ENCODE peak calls at places on chromosomes 11 and 22, in seven cellular contexts. L is A549, O is left ventricle myocardium inferior, J is choroid plexus epithelial cell, R is colonic mucosa, Z is HFF-Myc, V is mammary epithelial cell. B is an unnamed sample.

GRCh38 chr11:63745304-63746170 is 23.0 kb downstream of the ZFTA start:
- DNase-seq in V (no peak), J (no peak), L (no peak), R (no peak), O (no peak), Z (no peak), B (no peak)

GRCh38 chr11:113859665-113860064 is 15.7 kb downstream of the USP28 start:
- DNase-seq in R (no peak), V (peak), L (no peak), J (peak), O (no peak), Z (no peak), B (no peak)

GRCh38 chr11:28679795-28680194 is 571.6 kb downstream of the METTL15 start:
- DNase-seq in J (peak), Z (no peak), O (no peak), R (no peak), V (no peak), L (no peak), B (no peak)

GRCh38 chr22:27397948-27398330 is 403.6 kb downstream of the MN1 start:
- DNase-seq in J (peak), V (no peak), O (peak), Z (no peak), R (peak), L (no peak), B (no peak)

GRCh38 chr22:23068832-23069385 is 1.4 kb upstream of the GNAZ start:
- DNase-seq in L (no peak), Z (no peak), V (no peak), J (no peak), O (no peak), R (no peak), B (no peak)

GRCh38 chr11:67466962-67467771 is 1.9 kb downstream of the TMEM134 start:
- DNase-seq in V (no peak), L (no peak), O (no peak), R (no peak), Z (no peak), J (no peak), B (no peak)

GRCh38 chr22:37289156-37289735 is 6.9 kb downstream of the CYTH4 start:
- DNase-seq in R (no peak), J (no peak), L (no peak), Z (no peak), O (no peak), V (no peak), B (no peak)

GRCh38 chr11:69703711-69704507 is at the start of gene FGF19:
- DNase-seq in Z (no peak), J (no peak), O (no peak), V (peak), R (no peak), L (peak), B (no peak)

GRCh38 chr11:75659836-75660235 is 9.0 kb downstream of the MAP6 start:
- DNase-seq in R (no peak), O (no peak), V (no peak), Z (no peak), J (no peak), L (no peak), B (no peak)

GRCh38 chr11:33910261-33910959 is 18.5 kb upstream of the LMO2 start:
- DNase-seq in O (no peak), R (no peak), L (no peak), Z (no peak), V (no peak), J (no peak), B (no peak)

GRCh38 chr22:31075961-31076360 is 5.2 kb upstream of the SMTN start:
- DNase-seq in O (peak), Z (no peak), R (peak), L (no peak), J (peak), V (no peak), B (no peak)

GRCh38 chr11:101441747-101442146 is 142.1 kb downstream of the TRPC6 start:
- DNase-seq in L (no peak), R (no peak), V (no peak), O (peak), Z (no peak), J (no peak), B (no peak)

GRCh38 chr11:57427692-57428082 is 766 bp upstream of the SLC43A3 start:
- DNase-seq in Z (no peak), V (no peak), O (peak), R (peak), L (no peak), J (no peak), B (no peak)

GRCh38 chr11:7548659-7549283 is 35.0 kb downstream of the PPFIBP2 start:
- DNase-seq in O (no peak), R (peak), V (no peak), J (no peak), Z (no peak), L (no peak), B (no peak)

GRCh38 chr11:3662856-3663255 is 8.3 kb downstream of the CHRNA10 start:
- DNase-seq in Z (no peak), J (no peak), R (no peak), L (no peak), V (no peak), O (no peak), B (no peak)

GRCh38 chr11:27282141-27282590 is 80.8 kb downstream of the CCDC34 start:
- DNase-seq in L (no peak), O (peak), V (no peak), R (no peak), J (peak), Z (peak), B (no peak)

GRCh38 chr11:126466288-126467045 is 111.0 kb downstream of the ST3GAL4 start:
- DNase-seq in V (no peak), L (no peak), J (no peak), O (no peak), Z (no peak), R (no peak), B (no peak)

GRCh38 chr11:126467046-126467370 is 111.5 kb downstream of the ST3GAL4 start:
- DNase-seq in R (no peak), O (no peak), Z (no peak), L (no peak), J (no peak), V (no peak), B (no peak)

GRCh38 chr11:126469308-126469707 is 113.8 kb downstream of the ST3GAL4 start:
- DNase-seq in R (no peak), V (no peak), L (no peak), O (no peak), J (no peak), Z (no peak), B (no peak)

GRCh38 chr11:126467471-126467870 is 112.0 kb downstream of the ST3GAL4 start:
- DNase-seq in J (no peak), Z (no peak), V (no peak), L (no peak), R (no peak), O (no peak), B (no peak)

DNA sequence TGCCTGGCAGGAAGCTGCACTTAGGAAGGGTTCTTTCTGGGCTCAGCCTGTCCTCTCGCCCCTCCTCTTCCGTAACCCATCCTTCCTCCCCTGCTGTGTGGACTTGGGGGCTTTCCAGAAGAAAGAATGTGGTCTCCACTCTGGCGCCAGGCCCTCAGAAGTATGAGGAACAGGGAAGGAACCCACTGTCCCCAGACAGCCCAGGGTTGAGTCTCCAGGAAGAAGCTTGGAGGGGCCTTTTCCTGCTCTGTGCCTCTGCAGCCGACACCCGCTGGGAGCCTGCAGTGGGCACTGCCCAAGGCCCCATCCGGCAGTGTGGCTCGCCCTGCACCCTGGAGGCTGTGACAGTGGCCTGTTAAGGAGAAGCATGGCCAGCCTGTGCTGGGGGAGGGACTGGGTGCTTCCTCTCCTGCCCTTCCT is 112.6 kb downstream of the ST3GAL4 start:
- DNase-seq in L (no peak), Z (no peak), O (peak), J (peak), V (no peak), R (no peak), B (no peak)
- H3K4me3 ChIP-seq in L (no peak), Z (no peak), O (no peak), J (no peak), V (no peak), R (no peak), B (no peak)

DNA sequence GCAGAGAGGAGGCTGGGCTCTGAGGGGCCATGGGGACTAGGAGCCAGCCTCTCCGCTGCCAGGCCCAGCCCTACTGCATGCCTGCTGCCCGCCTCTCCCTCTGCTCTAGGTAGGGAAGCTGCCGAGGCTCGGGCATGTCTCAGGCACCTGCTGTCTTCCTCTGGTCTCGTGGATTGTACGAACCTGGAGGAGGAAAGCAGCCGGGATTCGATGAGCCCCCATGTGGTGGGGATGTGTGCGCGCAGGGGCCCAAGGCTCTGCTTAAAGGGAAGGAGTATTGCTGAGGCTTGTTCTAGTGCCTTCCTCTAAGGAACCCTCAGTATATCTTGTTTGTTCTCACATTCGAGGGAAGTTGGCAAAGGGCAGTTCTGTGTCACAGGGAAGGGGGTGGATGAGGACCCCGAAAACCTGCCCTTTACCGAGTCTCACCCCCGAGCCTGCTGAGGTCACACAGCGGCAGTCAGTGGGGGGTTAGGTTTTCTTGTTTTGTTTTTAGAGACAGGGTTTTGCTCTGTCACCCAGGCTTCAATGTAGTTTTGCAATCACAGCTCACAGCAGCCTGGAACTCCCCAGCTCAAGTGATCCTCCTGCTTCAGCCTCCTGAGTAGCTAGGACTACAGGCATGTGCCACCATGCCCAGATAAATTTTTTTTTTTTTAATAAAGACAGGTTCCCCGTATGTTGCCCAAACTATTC is 21.3 kb downstream of the DAGLA start:
- DNase-seq in O (no peak), R (no peak), J (peak), Z (no peak), L (no peak), V (no peak), B (no peak)
- TF ChIP-seq CTCF in O (peak), R (peak), J (peak), Z (peak), L (peak), V (no peak), B (peak)

GRCh38 chr11:119316729-119317591 is at the start of gene MCAM:
- DNase-seq in L (no peak), V (peak), J (peak), R (no peak), Z (no peak), O (peak), B (no peak)
- H3K4me3 ChIP-seq in L (peak), V (peak), J (peak), R (peak), Z (peak), O (peak), B (peak)

DNA sequence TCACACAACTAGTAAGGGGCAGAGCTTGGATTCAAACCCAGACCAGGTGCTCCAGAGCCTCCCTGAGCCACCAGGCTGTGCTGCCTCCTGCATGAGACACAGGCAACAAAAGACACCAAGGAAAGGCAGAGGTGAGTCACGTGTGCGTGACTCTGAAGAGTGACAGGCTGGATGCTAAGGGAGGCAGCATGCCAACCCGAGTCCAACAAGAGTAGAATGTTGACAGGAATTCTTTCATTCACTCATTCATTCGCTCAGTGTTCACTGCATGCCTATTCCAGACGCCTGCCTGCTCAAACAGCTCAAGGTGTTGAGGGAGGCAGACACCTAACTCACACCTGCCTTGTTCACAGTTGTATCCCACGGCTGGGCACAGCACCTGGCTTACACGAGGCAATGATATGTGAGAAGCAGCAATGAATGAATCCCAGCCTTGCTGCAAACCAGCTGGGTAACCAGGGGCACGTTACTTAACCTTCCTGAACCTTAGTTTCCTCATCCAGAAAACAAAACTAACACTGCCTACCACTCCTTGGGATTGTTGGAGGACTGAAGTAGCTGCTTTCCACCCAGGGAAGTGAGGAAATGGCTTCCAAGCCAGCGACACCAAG is 73.8 kb upstream of the ARFGAP3 start:
- DNase-seq in V (peak), R (no peak), O (peak), Z (no peak), J (no peak), L (no peak), B (no peak)
- TF ChIP-seq CTCF in V (peak), R (no peak), O (peak), Z (no peak), J (peak), L (no peak), B (peak)

DNA sequence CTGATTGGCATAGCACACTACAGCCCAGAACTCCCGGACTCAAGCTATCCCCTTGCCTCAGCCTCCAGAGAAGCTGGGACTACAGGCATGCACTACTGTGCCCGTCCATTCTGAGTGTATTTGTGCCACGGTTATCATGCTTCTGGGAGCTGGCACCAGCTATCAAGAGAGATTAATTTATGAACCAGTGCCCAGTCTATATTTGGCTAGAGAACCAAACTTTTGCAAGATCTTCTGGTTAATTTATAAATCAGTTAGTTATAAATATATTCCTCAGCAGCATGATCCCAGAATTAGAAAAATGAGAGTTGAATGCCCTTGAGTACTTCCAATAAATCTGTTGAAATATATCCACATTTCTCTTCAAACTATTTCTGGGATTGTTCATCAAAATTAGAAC is 67.5 kb upstream of the OR5AN1 start:
- DNase-seq in L (no peak), R (no peak), Z (no peak), O (no peak), V (no peak), J (no peak), B (no peak)
- H3K4me3 ChIP-seq in L (no peak), R (no peak), Z (no peak), O (no peak), V (no peak), J (no peak), B (no peak)

DNA sequence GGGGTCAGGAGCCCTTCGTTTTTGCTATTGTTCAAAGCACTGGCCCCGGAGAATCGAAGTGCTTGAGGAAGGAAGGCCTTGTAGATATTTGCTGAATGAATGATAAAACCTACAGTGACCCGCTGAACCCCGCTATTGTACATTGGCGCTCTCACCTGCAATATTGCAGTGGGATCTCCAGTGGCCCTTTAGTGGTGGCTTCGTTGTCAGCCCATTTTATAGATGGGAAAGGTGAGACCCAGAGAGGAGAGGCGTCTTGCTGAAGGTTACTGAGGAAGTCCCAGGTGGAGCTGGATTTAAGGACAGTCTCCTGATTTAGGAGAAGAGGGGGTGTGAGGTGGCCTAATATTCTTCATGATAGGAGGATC is 1.2 kb downstream of the CDC42EP2 start:
- DNase-seq in V (peak), R (no peak), O (no peak), J (no peak), Z (no peak), L (no peak), B (no peak)
- TF ChIP-seq CTCF in V (no peak), R (no peak), O (peak), J (no peak), Z (no peak), L (peak), B (no peak)

GRCh38 chr11:44315947-44316387 is 6.0 kb upstream of the ALX4 start:
- DNase-seq in V (peak), L (peak), O (no peak), Z (no peak), R (no peak), J (no peak), B (no peak)
- H3K4me3 ChIP-seq in V (no peak), L (peak), O (peak), Z (peak), R (peak), J (peak), B (peak)

GRCh38 chr11:44728085-44728410 is 1.3 kb downstream of the TSPAN18 start:
- DNase-seq in V (no peak), J (no peak), O (no peak), R (no peak), L (no peak), Z (no peak), B (no peak)
- TF ChIP-seq CTCF in V (no peak), J (no peak), O (peak), R (peak), L (peak), Z (no peak), B (no peak)

DNA sequence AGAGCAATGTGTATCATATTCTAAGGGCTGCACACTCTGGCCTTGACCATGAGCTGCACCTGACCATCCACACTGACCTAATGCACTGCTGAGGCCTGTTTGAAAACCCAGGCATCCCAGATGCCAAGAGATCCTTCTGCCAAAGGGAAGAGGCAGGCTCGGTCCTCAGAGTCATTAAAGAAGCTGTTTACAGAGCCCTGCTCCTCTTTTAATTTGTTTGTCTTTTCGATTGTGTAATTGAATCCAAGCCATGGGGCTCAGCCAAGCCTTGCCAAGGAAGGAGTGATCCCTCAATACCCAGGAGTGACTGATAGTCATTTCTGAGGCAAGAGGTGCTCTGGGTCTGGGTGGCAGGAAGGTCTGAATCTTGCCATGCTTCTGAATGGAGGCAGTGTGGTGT is 94.5 kb upstream of the ISX start:
- DNase-seq in R (no peak), V (no peak), L (no peak), Z (no peak), O (no peak), J (no peak), B (no peak)
- H3K4me3 ChIP-seq in R (no peak), V (no peak), L (no peak), Z (no peak), O (no peak), J (no peak), B (no peak)